ENCODE peak calls at places on chromosome 21, in six cellular contexts. One of them, this sample, is unnamed.

GRCh38 chr21:19993186-19993711 is 1005.0 kb upstream of the NCAM2 start:
- DNase-seq in esophagus squamous epithelium: no peak
- DNase-seq in RWPE1: no peak
- DNase-seq in tibial artery: no peak
- DNase-seq in GM12865: no peak
- DNase-seq in H9: no peak
- DNase-seq in this sample: peak

GRCh38 chr21:36745459-36745858 is 46.5 kb downstream of the SIM2 start:
- DNase-seq in esophagus squamous epithelium: no peak
- DNase-seq in RWPE1: no peak
- DNase-seq in tibial artery: no peak
- DNase-seq in GM12865: no peak
- DNase-seq in H9: no peak
- DNase-seq in this sample: no peak

GRCh38 chr21:34351786-34352241 is 12.0 kb upstream of the KCNE2 start:
- DNase-seq in esophagus squamous epithelium: no peak
- DNase-seq in RWPE1: no peak
- DNase-seq in tibial artery: no peak
- DNase-seq in GM12865: peak
- DNase-seq in H9: no peak
- DNase-seq in this sample: peak

GRCh38 chr21:25515484-25516405 is 91.5 kb downstream of the MRPL39 start:
- DNase-seq in esophagus squamous epithelium: no peak
- DNase-seq in RWPE1: no peak
- DNase-seq in tibial artery: no peak
- DNase-seq in GM12865: no peak
- DNase-seq in H9: no peak
- DNase-seq in this sample: peak

GRCh38 chr21:28633803-28634572 is 358.7 kb downstream of the LTN1 start:
- DNase-seq in esophagus squamous epithelium: no peak
- DNase-seq in RWPE1: peak
- DNase-seq in tibial artery: peak
- DNase-seq in GM12865: no peak
- DNase-seq in H9: no peak
- DNase-seq in this sample: peak

GRCh38 chr21:37452222-37452621 is 85.6 kb downstream of the DYRK1A start:
- DNase-seq in esophagus squamous epithelium: no peak
- DNase-seq in RWPE1: peak
- DNase-seq in tibial artery: no peak
- DNase-seq in GM12865: no peak
- DNase-seq in H9: no peak
- DNase-seq in this sample: peak

GRCh38 chr21:34687065-34687464 is 18.3 kb downstream of the CLIC6 start:
- DNase-seq in esophagus squamous epithelium: no peak
- DNase-seq in RWPE1: no peak
- DNase-seq in tibial artery: peak
- DNase-seq in GM12865: no peak
- DNase-seq in H9: no peak
- DNase-seq in this sample: no peak

GRCh38 chr21:37370152-37371040 is 3.8 kb downstream of the DYRK1A start:
- DNase-seq in esophagus squamous epithelium: no peak
- DNase-seq in RWPE1: no peak
- DNase-seq in tibial artery: no peak
- DNase-seq in GM12865: peak
- DNase-seq in H9: no peak
- DNase-seq in this sample: peak

GRCh38 chr21:25298512-25299491 is 308.5 kb downstream of the MRPL39 start:
- DNase-seq in esophagus squamous epithelium: no peak
- DNase-seq in RWPE1: no peak
- DNase-seq in tibial artery: no peak
- DNase-seq in GM12865: peak
- DNase-seq in H9: no peak
- DNase-seq in this sample: peak

GRCh38 chr21:35045539-35046222 is 3.4 kb downstream of the RUNX1 start:
- DNase-seq in esophagus squamous epithelium: no peak
- DNase-seq in RWPE1: no peak
- DNase-seq in tibial artery: no peak
- DNase-seq in GM12865: peak
- DNase-seq in H9: no peak
- DNase-seq in this sample: no peak

GRCh38 chr21:35075546-35075945 is 26.4 kb upstream of the RUNX1 start:
- DNase-seq in esophagus squamous epithelium: no peak
- DNase-seq in RWPE1: peak
- DNase-seq in tibial artery: peak
- DNase-seq in GM12865: no peak
- DNase-seq in H9: no peak
- DNase-seq in this sample: peak

GRCh38 chr21:20999567-21000169 is 1.5 kb downstream of the NCAM2 start:
- DNase-seq in esophagus squamous epithelium: no peak
- DNase-seq in RWPE1: peak
- DNase-seq in tibial artery: no peak
- DNase-seq in GM12865: peak
- DNase-seq in H9: peak
- DNase-seq in this sample: peak

GRCh38 chr21:34008618-34009017 is 64.8 kb upstream of the MRPS6 start:
- DNase-seq in esophagus squamous epithelium: no peak
- DNase-seq in RWPE1: no peak
- DNase-seq in tibial artery: no peak
- DNase-seq in GM12865: no peak
- DNase-seq in H9: no peak
- DNase-seq in this sample: no peak

GRCh38 chr21:34840693-34841092 is 171.9 kb downstream of the CLIC6 start:
- DNase-seq in esophagus squamous epithelium: no peak
- DNase-seq in RWPE1: no peak
- DNase-seq in tibial artery: no peak
- DNase-seq in GM12865: no peak
- DNase-seq in H9: no peak
- DNase-seq in this sample: no peak

GRCh38 chr21:26167593-26167992 is 3.0 kb downstream of the APP start:
- DNase-seq in esophagus squamous epithelium: no peak
- DNase-seq in RWPE1: no peak
- DNase-seq in tibial artery: no peak
- DNase-seq in GM12865: no peak
- DNase-seq in H9: no peak
- DNase-seq in this sample: no peak

DNA sequence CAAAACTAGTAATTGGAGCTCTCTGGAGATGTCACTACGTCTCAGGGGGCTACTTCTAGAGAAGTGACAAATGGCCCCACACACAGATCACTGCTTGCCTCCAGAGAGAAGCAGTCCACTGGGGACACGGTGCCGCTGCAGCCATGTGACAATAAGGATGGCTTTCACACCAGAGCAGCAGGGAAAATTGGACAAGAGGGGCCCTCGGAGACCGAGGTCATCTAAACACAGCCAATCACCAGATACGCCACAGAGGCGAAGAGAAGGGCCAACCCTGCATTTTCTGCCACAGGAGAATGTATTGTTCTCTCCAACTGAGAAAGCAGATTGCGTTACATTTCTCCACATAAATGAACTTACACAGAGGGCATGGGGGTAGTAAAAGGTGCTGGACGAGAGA is 51.2 kb upstream of the TIAM1 start:
- DNase-seq in esophagus squamous epithelium: no peak
- DNase-seq in RWPE1: no peak
- DNase-seq in tibial artery: no peak
- DNase-seq in GM12865: no peak
- DNase-seq in H9: no peak
- DNase-seq in this sample: no peak
- TF ChIP-seq CTCF in esophagus squamous epithelium: no peak
- TF ChIP-seq CTCF in RWPE1: no peak
- TF ChIP-seq CTCF in tibial artery: no peak
- TF ChIP-seq CTCF in GM12865: no peak
- TF ChIP-seq CTCF in H9: no peak
- TF ChIP-seq CTCF in this sample: no peak

GRCh38 chr21:31536138-31536537 is 123.4 kb upstream of the SOD1 start:
- DNase-seq in esophagus squamous epithelium: no peak
- DNase-seq in RWPE1: no peak
- DNase-seq in tibial artery: no peak
- DNase-seq in GM12865: no peak
- DNase-seq in H9: no peak
- DNase-seq in this sample: no peak

GRCh38 chr21:31543191-31543590 is 116.3 kb upstream of the SOD1 start:
- DNase-seq in esophagus squamous epithelium: no peak
- DNase-seq in RWPE1: no peak
- DNase-seq in tibial artery: no peak
- DNase-seq in GM12865: no peak
- DNase-seq in H9: no peak
- DNase-seq in this sample: no peak

GRCh38 chr21:31538821-31539220 is 120.7 kb upstream of the SOD1 start:
- DNase-seq in esophagus squamous epithelium: no peak
- DNase-seq in RWPE1: no peak
- DNase-seq in tibial artery: no peak
- DNase-seq in GM12865: no peak
- DNase-seq in H9: no peak
- DNase-seq in this sample: no peak

GRCh38 chr21:31537872-31538576 is 121.5 kb upstream of the SOD1 start:
- DNase-seq in esophagus squamous epithelium: no peak
- DNase-seq in RWPE1: no peak
- DNase-seq in tibial artery: no peak
- DNase-seq in GM12865: no peak
- DNase-seq in H9: no peak
- DNase-seq in this sample: no peak
- TF ChIP-seq CTCF in esophagus squamous epithelium: no peak
- TF ChIP-seq CTCF in RWPE1: no peak
- TF ChIP-seq CTCF in tibial artery: no peak
- TF ChIP-seq CTCF in GM12865: peak
- TF ChIP-seq CTCF in H9: peak
- TF ChIP-seq CTCF in this sample: peak

GRCh38 chr21:17900281-17900989 is 81.3 kb upstream of the C21orf91 start:
- DNase-seq in esophagus squamous epithelium: no peak
- DNase-seq in RWPE1: no peak
- DNase-seq in tibial artery: no peak
- DNase-seq in GM12865: no peak
- DNase-seq in H9: peak
- DNase-seq in this sample: no peak
- TF ChIP-seq CTCF in esophagus squamous epithelium: no peak
- TF ChIP-seq CTCF in RWPE1: no peak
- TF ChIP-seq CTCF in tibial artery: no peak
- TF ChIP-seq CTCF in GM12865: no peak
- TF ChIP-seq CTCF in H9: peak
- TF ChIP-seq CTCF in this sample: no peak

GRCh38 chr21:32377991-32378390 is 14.8 kb downstream of the URB1 start:
- DNase-seq in esophagus squamous epithelium: no peak
- DNase-seq in RWPE1: no peak
- DNase-seq in tibial artery: no peak
- DNase-seq in GM12865: no peak
- DNase-seq in H9: no peak
- DNase-seq in this sample: no peak
- TF ChIP-seq CTCF in esophagus squamous epithelium: no peak
- TF ChIP-seq CTCF in RWPE1: no peak
- TF ChIP-seq CTCF in tibial artery: no peak
- TF ChIP-seq CTCF in GM12865: no peak
- TF ChIP-seq CTCF in H9: no peak
- TF ChIP-seq CTCF in this sample: no peak

DNA sequence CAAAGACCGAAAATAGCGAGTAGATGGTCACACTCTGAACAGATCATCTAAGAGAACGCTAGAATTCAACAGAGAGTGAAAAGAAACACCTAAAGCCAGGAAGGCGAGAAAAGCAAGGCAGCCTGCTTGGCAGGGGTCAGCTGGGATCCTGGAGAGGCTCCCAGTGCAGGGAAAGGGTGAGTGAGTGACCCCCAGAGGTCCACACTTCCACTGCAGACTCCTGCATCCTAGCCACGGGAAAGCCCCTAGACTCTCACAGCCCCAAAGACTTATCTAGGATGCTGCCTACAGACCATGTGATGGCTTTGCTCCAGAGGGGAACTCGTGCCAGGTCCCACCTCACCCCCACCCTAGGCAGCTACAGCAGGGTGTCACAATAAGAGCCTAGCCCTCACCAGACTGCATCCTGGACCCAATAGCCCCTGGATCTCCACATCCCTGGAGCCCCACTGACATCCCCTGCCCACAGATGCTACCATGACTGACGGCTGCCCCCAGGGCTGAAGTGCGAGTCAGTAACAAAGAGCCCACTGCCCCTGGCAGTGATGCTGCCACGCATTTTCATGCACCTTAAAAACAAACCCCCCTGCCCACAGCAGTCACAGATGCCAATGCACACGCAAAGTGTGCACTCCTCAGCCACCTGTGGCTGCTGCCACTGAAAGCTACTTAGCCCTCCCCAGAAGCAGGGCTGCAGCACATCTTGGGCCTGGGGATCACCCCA is 62.2 kb downstream of the PSMG1 start:
- DNase-seq in esophagus squamous epithelium: no peak
- DNase-seq in RWPE1: no peak
- DNase-seq in tibial artery: no peak
- DNase-seq in GM12865: no peak
- DNase-seq in H9: no peak
- DNase-seq in this sample: no peak
- TF ChIP-seq CTCF in esophagus squamous epithelium: no peak
- TF ChIP-seq CTCF in RWPE1: no peak
- TF ChIP-seq CTCF in tibial artery: no peak
- TF ChIP-seq CTCF in GM12865: no peak
- TF ChIP-seq CTCF in H9: peak
- TF ChIP-seq CTCF in this sample: no peak

GRCh38 chr21:44846201-44846484 is 27.3 kb downstream of the PTTG1IP start:
- DNase-seq in esophagus squamous epithelium: no peak
- DNase-seq in RWPE1: no peak
- DNase-seq in tibial artery: no peak
- DNase-seq in GM12865: no peak
- DNase-seq in H9: no peak
- DNase-seq in this sample: peak
- TF ChIP-seq CTCF in esophagus squamous epithelium: no peak
- TF ChIP-seq CTCF in RWPE1: no peak
- TF ChIP-seq CTCF in tibial artery: no peak
- TF ChIP-seq CTCF in GM12865: no peak
- TF ChIP-seq CTCF in H9: no peak
- TF ChIP-seq CTCF in this sample: no peak

DNA sequence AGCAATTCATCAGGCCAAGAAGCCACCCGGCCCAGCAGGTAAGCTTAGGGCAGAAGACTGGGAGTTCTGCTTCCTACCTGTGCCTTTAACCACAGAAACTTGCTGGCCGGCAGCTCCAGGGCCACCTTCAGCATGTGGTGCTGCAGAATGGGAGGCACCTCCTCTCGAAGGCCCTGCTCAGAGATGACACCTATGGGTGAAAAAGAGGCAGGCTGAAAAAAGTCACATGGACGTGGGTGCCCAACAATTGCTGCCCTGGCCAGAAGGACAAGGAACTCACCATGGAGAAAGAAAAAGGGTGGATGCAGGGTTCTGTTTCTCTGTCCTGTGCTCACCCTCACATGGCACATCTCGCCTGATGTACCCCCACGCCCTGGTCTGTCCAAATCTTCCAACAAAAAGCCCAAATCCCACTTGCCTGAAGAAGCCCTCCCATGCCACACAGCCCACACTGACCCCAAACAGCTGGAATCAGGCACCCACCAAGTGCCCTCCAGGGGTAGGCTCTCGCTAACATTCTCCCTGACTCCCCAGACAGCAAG is 33.0 kb downstream of the URB1 start:
- DNase-seq in esophagus squamous epithelium: no peak
- DNase-seq in RWPE1: no peak
- DNase-seq in tibial artery: no peak
- DNase-seq in GM12865: no peak
- DNase-seq in H9: no peak
- DNase-seq in this sample: peak
- TF ChIP-seq CTCF in esophagus squamous epithelium: peak
- TF ChIP-seq CTCF in RWPE1: no peak
- TF ChIP-seq CTCF in tibial artery: no peak
- TF ChIP-seq CTCF in GM12865: peak
- TF ChIP-seq CTCF in H9: peak
- TF ChIP-seq CTCF in this sample: peak

GRCh38 chr21:46532080-46532479 is 72.8 kb downstream of the S100B start:
- DNase-seq in esophagus squamous epithelium: no peak
- DNase-seq in RWPE1: no peak
- DNase-seq in tibial artery: no peak
- DNase-seq in GM12865: no peak
- DNase-seq in H9: no peak
- DNase-seq in this sample: no peak
- TF ChIP-seq CTCF in esophagus squamous epithelium: no peak
- TF ChIP-seq CTCF in RWPE1: no peak
- TF ChIP-seq CTCF in tibial artery: no peak
- TF ChIP-seq CTCF in GM12865: no peak
- TF ChIP-seq CTCF in H9: peak
- TF ChIP-seq CTCF in this sample: no peak